ENCODE peak calls at places on chromosomes 7 and 10, in nine cellular contexts. One of them, this sample, is unnamed.

GRCh38 chr10:50538473-50539398 is 85.0 kb downstream of the SGMS1 start:
- DNase-seq in MM.1S: no peak
- DNase-seq in breast epithelium: no peak
- DNase-seq in PC-9: no peak
- DNase-seq in Peyer's patch: peak
- DNase-seq in coronary artery: no peak
- DNase-seq in HL-60: no peak
- DNase-seq in foreskin fibroblast: no peak
- DNase-seq in CD8-positive, alpha-beta memory T cell: no peak
- DNase-seq in this sample: no peak

GRCh38 chr7:70598976-70599375 is 533.0 kb upstream of the GALNT17 start:
- DNase-seq in MM.1S: no peak
- DNase-seq in PC-9: no peak
- DNase-seq in coronary artery: no peak
- DNase-seq in breast epithelium: no peak
- DNase-seq in HL-60: no peak
- DNase-seq in Peyer's patch: no peak
- DNase-seq in CD8-positive, alpha-beta memory T cell: no peak
- DNase-seq in foreskin fibroblast: no peak
- DNase-seq in this sample: no peak

GRCh38 chr10:19488592-19489280 is 327.5 kb upstream of the PLXDC2 start:
- DNase-seq in coronary artery: peak
- DNase-seq in Peyer's patch: peak
- DNase-seq in PC-9: no peak
- DNase-seq in HL-60: no peak
- DNase-seq in MM.1S: no peak
- DNase-seq in foreskin fibroblast: no peak
- DNase-seq in breast epithelium: no peak
- DNase-seq in CD8-positive, alpha-beta memory T cell: no peak
- DNase-seq in this sample: peak

GRCh38 chr7:45080265-45080957 is 8.4 kb downstream of the NACAD start:
- DNase-seq in PC-9: no peak
- DNase-seq in breast epithelium: peak
- DNase-seq in CD8-positive, alpha-beta memory T cell: no peak
- DNase-seq in Peyer's patch: no peak
- DNase-seq in MM.1S: no peak
- DNase-seq in HL-60: no peak
- DNase-seq in foreskin fibroblast: no peak
- DNase-seq in coronary artery: no peak
- DNase-seq in this sample: no peak

GRCh38 chr10:79066460-79067240 is 2.1 kb upstream of the ZMIZ1 start:
- DNase-seq in Peyer's patch: no peak
- DNase-seq in MM.1S: peak
- DNase-seq in CD8-positive, alpha-beta memory T cell: no peak
- DNase-seq in HL-60: no peak
- DNase-seq in PC-9: peak
- DNase-seq in foreskin fibroblast: no peak
- DNase-seq in breast epithelium: no peak
- DNase-seq in coronary artery: no peak
- DNase-seq in this sample: peak

GRCh38 chr7:128404826-128405344 is 4.9 kb downstream of the IMPDH1 start:
- DNase-seq in HL-60: no peak
- DNase-seq in coronary artery: no peak
- DNase-seq in Peyer's patch: no peak
- DNase-seq in PC-9: no peak
- DNase-seq in breast epithelium: no peak
- DNase-seq in MM.1S: peak
- DNase-seq in CD8-positive, alpha-beta memory T cell: no peak
- DNase-seq in foreskin fibroblast: peak
- DNase-seq in this sample: no peak

GRCh38 chr10:118978998-118979350 is 50.5 kb upstream of the NANOS1 start:
- DNase-seq in Peyer's patch: no peak
- DNase-seq in foreskin fibroblast: no peak
- DNase-seq in HL-60: no peak
- DNase-seq in CD8-positive, alpha-beta memory T cell: no peak
- DNase-seq in PC-9: no peak
- DNase-seq in MM.1S: no peak
- DNase-seq in breast epithelium: no peak
- DNase-seq in coronary artery: no peak
- DNase-seq in this sample: no peak

GRCh38 chr10:90885176-90885575 is 13.4 kb downstream of the RPP30 start:
- DNase-seq in foreskin fibroblast: peak
- DNase-seq in PC-9: no peak
- DNase-seq in HL-60: no peak
- DNase-seq in CD8-positive, alpha-beta memory T cell: no peak
- DNase-seq in coronary artery: no peak
- DNase-seq in Peyer's patch: no peak
- DNase-seq in MM.1S: no peak
- DNase-seq in breast epithelium: no peak
- DNase-seq in this sample: no peak

GRCh38 chr7:151133266-151133985 is 34.1 kb downstream of the GBX1 start:
- DNase-seq in foreskin fibroblast: no peak
- DNase-seq in PC-9: no peak
- DNase-seq in coronary artery: no peak
- DNase-seq in MM.1S: no peak
- DNase-seq in breast epithelium: no peak
- DNase-seq in CD8-positive, alpha-beta memory T cell: no peak
- DNase-seq in Peyer's patch: peak
- DNase-seq in HL-60: no peak
- DNase-seq in this sample: peak

GRCh38 chr10:71978476-71978875 is 14.3 kb downstream of the CHST3 start:
- DNase-seq in foreskin fibroblast: no peak
- DNase-seq in breast epithelium: no peak
- DNase-seq in CD8-positive, alpha-beta memory T cell: no peak
- DNase-seq in Peyer's patch: no peak
- DNase-seq in PC-9: no peak
- DNase-seq in coronary artery: no peak
- DNase-seq in HL-60: no peak
- DNase-seq in MM.1S: no peak
- DNase-seq in this sample: no peak

GRCh38 chr10:103659674-103660363 is 166.3 kb downstream of the NEURL1 start:
- DNase-seq in Peyer's patch: peak
- DNase-seq in coronary artery: peak
- DNase-seq in PC-9: peak
- DNase-seq in foreskin fibroblast: peak
- DNase-seq in CD8-positive, alpha-beta memory T cell: peak
- DNase-seq in breast epithelium: no peak
- DNase-seq in MM.1S: peak
- DNase-seq in HL-60: peak
- DNase-seq in this sample: peak

GRCh38 chr10:48614481-48615383 is 9.9 kb upstream of the ARHGAP22 start:
- DNase-seq in breast epithelium: no peak
- DNase-seq in foreskin fibroblast: peak
- DNase-seq in Peyer's patch: no peak
- DNase-seq in coronary artery: no peak
- DNase-seq in MM.1S: peak
- DNase-seq in HL-60: no peak
- DNase-seq in PC-9: no peak
- DNase-seq in CD8-positive, alpha-beta memory T cell: no peak
- DNase-seq in this sample: no peak
- H3K4me3 ChIP-seq in breast epithelium: no peak
- H3K4me3 ChIP-seq in foreskin fibroblast: no peak
- H3K4me3 ChIP-seq in Peyer's patch: no peak
- H3K4me3 ChIP-seq in coronary artery: no peak
- H3K4me3 ChIP-seq in MM.1S: peak
- H3K4me3 ChIP-seq in HL-60: no peak
- H3K4me3 ChIP-seq in PC-9: no peak
- H3K4me3 ChIP-seq in CD8-positive, alpha-beta memory T cell: no peak
- H3K4me3 ChIP-seq in this sample: no peak

GRCh38 chr10:80497187-80498038 is 40.3 kb upstream of the SH2D4B start:
- DNase-seq in Peyer's patch: no peak
- DNase-seq in coronary artery: no peak
- DNase-seq in breast epithelium: no peak
- DNase-seq in foreskin fibroblast: peak
- DNase-seq in CD8-positive, alpha-beta memory T cell: no peak
- DNase-seq in PC-9: no peak
- DNase-seq in MM.1S: no peak
- DNase-seq in HL-60: peak
- DNase-seq in this sample: peak

GRCh38 chr10:80491251-80492102 is 37.4 kb downstream of the TSPAN14 start:
- DNase-seq in PC-9: no peak
- DNase-seq in HL-60: peak
- DNase-seq in breast epithelium: no peak
- DNase-seq in MM.1S: no peak
- DNase-seq in CD8-positive, alpha-beta memory T cell: no peak
- DNase-seq in coronary artery: no peak
- DNase-seq in foreskin fibroblast: no peak
- DNase-seq in Peyer's patch: no peak
- DNase-seq in this sample: no peak

GRCh38 chr10:80496555-80497172 is 41.0 kb upstream of the SH2D4B start:
- DNase-seq in breast epithelium: no peak
- DNase-seq in coronary artery: no peak
- DNase-seq in PC-9: no peak
- DNase-seq in CD8-positive, alpha-beta memory T cell: no peak
- DNase-seq in MM.1S: no peak
- DNase-seq in foreskin fibroblast: no peak
- DNase-seq in HL-60: no peak
- DNase-seq in Peyer's patch: no peak
- DNase-seq in this sample: no peak

GRCh38 chr10:80492875-80493413 is 38.8 kb downstream of the TSPAN14 start:
- DNase-seq in CD8-positive, alpha-beta memory T cell: no peak
- DNase-seq in foreskin fibroblast: no peak
- DNase-seq in breast epithelium: no peak
- DNase-seq in PC-9: no peak
- DNase-seq in HL-60: no peak
- DNase-seq in coronary artery: no peak
- DNase-seq in MM.1S: no peak
- DNase-seq in Peyer's patch: no peak
- DNase-seq in this sample: no peak

GRCh38 chr10:80493482-80494021 is 39.4 kb downstream of the TSPAN14 start:
- DNase-seq in breast epithelium: no peak
- DNase-seq in HL-60: no peak
- DNase-seq in CD8-positive, alpha-beta memory T cell: no peak
- DNase-seq in Peyer's patch: no peak
- DNase-seq in coronary artery: no peak
- DNase-seq in PC-9: no peak
- DNase-seq in foreskin fibroblast: no peak
- DNase-seq in MM.1S: no peak
- DNase-seq in this sample: no peak
- H3K4me3 ChIP-seq in breast epithelium: no peak
- H3K4me3 ChIP-seq in HL-60: no peak
- H3K4me3 ChIP-seq in CD8-positive, alpha-beta memory T cell: peak
- H3K4me3 ChIP-seq in Peyer's patch: no peak
- H3K4me3 ChIP-seq in coronary artery: no peak
- H3K4me3 ChIP-seq in PC-9: no peak
- H3K4me3 ChIP-seq in foreskin fibroblast: no peak
- H3K4me3 ChIP-seq in MM.1S: no peak
- H3K4me3 ChIP-seq in this sample: no peak

GRCh38 chr10:59908808-59909143 is 2.4 kb upstream of the CCDC6 start:
- DNase-seq in HL-60: no peak
- DNase-seq in CD8-positive, alpha-beta memory T cell: no peak
- DNase-seq in breast epithelium: no peak
- DNase-seq in MM.1S: no peak
- DNase-seq in PC-9: no peak
- DNase-seq in foreskin fibroblast: peak
- DNase-seq in coronary artery: no peak
- DNase-seq in Peyer's patch: no peak
- DNase-seq in this sample: no peak
- H3K4me3 ChIP-seq in HL-60: no peak
- H3K4me3 ChIP-seq in CD8-positive, alpha-beta memory T cell: peak
- H3K4me3 ChIP-seq in breast epithelium: peak
- H3K4me3 ChIP-seq in MM.1S: no peak
- H3K4me3 ChIP-seq in PC-9: peak
- H3K4me3 ChIP-seq in foreskin fibroblast: peak
- H3K4me3 ChIP-seq in coronary artery: peak
- H3K4me3 ChIP-seq in Peyer's patch: no peak
- H3K4me3 ChIP-seq in this sample: peak

DNA sequence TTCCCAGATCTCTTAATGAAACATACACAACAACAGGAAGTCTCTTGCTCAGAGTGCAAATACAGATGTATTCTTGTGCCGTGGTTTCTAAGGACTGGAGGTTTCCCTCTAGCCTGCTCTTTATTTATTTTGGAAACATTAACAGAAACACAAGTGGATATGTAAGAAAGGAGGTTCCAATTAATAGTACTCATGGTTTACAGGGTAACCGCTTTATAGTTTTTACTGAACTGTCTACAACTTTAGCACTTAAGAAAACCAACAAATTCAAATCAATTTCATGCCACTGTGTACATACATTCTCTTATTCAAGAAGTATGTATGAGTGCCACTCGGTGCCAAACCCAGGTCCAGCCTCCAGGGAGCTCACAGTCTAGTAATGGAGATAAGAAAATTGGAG is 175.9 kb upstream of the AKR1E2 start:
- DNase-seq in PC-9: no peak
- DNase-seq in HL-60: no peak
- DNase-seq in breast epithelium: no peak
- DNase-seq in foreskin fibroblast: peak
- DNase-seq in MM.1S: no peak
- DNase-seq in coronary artery: no peak
- DNase-seq in CD8-positive, alpha-beta memory T cell: no peak
- DNase-seq in Peyer's patch: no peak
- DNase-seq in this sample: no peak
- H3K4me3 ChIP-seq in PC-9: no peak
- H3K4me3 ChIP-seq in HL-60: no peak
- H3K4me3 ChIP-seq in breast epithelium: no peak
- H3K4me3 ChIP-seq in foreskin fibroblast: no peak
- H3K4me3 ChIP-seq in MM.1S: no peak
- H3K4me3 ChIP-seq in coronary artery: no peak
- H3K4me3 ChIP-seq in CD8-positive, alpha-beta memory T cell: no peak
- H3K4me3 ChIP-seq in Peyer's patch: no peak
- H3K4me3 ChIP-seq in this sample: no peak

GRCh38 chr10:20891338-20891714 is 5.8 kb downstream of the NEBL start:
- DNase-seq in breast epithelium: no peak
- DNase-seq in CD8-positive, alpha-beta memory T cell: no peak
- DNase-seq in foreskin fibroblast: peak
- DNase-seq in MM.1S: no peak
- DNase-seq in PC-9: peak
- DNase-seq in Peyer's patch: no peak
- DNase-seq in coronary artery: no peak
- DNase-seq in HL-60: no peak
- DNase-seq in this sample: no peak
- H3K4me3 ChIP-seq in breast epithelium: no peak
- H3K4me3 ChIP-seq in CD8-positive, alpha-beta memory T cell: no peak
- H3K4me3 ChIP-seq in foreskin fibroblast: no peak
- H3K4me3 ChIP-seq in MM.1S: no peak
- H3K4me3 ChIP-seq in PC-9: no peak
- H3K4me3 ChIP-seq in Peyer's patch: no peak
- H3K4me3 ChIP-seq in coronary artery: no peak
- H3K4me3 ChIP-seq in HL-60: no peak
- H3K4me3 ChIP-seq in this sample: no peak

GRCh38 chr10:92027141-92027540 is 103.6 kb downstream of the BTAF1 start:
- DNase-seq in foreskin fibroblast: no peak
- DNase-seq in HL-60: no peak
- DNase-seq in Peyer's patch: no peak
- DNase-seq in CD8-positive, alpha-beta memory T cell: no peak
- DNase-seq in breast epithelium: no peak
- DNase-seq in coronary artery: no peak
- DNase-seq in PC-9: no peak
- DNase-seq in MM.1S: no peak
- DNase-seq in this sample: no peak
- H3K4me3 ChIP-seq in foreskin fibroblast: no peak
- H3K4me3 ChIP-seq in HL-60: no peak
- H3K4me3 ChIP-seq in Peyer's patch: no peak
- H3K4me3 ChIP-seq in CD8-positive, alpha-beta memory T cell: no peak
- H3K4me3 ChIP-seq in breast epithelium: no peak
- H3K4me3 ChIP-seq in coronary artery: no peak
- H3K4me3 ChIP-seq in PC-9: no peak
- H3K4me3 ChIP-seq in MM.1S: no peak
- H3K4me3 ChIP-seq in this sample: no peak

GRCh38 chr7:93574646-93575554 is at the start of gene CALCR:
- DNase-seq in foreskin fibroblast: no peak
- DNase-seq in breast epithelium: no peak
- DNase-seq in Peyer's patch: peak
- DNase-seq in HL-60: no peak
- DNase-seq in CD8-positive, alpha-beta memory T cell: no peak
- DNase-seq in coronary artery: no peak
- DNase-seq in PC-9: peak
- DNase-seq in MM.1S: no peak
- DNase-seq in this sample: no peak
- H3K4me3 ChIP-seq in foreskin fibroblast: no peak
- H3K4me3 ChIP-seq in breast epithelium: peak
- H3K4me3 ChIP-seq in Peyer's patch: no peak
- H3K4me3 ChIP-seq in HL-60: no peak
- H3K4me3 ChIP-seq in CD8-positive, alpha-beta memory T cell: no peak
- H3K4me3 ChIP-seq in coronary artery: peak
- H3K4me3 ChIP-seq in PC-9: peak
- H3K4me3 ChIP-seq in MM.1S: peak
- H3K4me3 ChIP-seq in this sample: peak

This sample was measured in psoas muscle.